ENCODE peak calls at places on chromosomes 2 and 18, in four cellular contexts. X, J, W and K are unnamed samples.

GRCh38 chr18:25230658-25231326 is 121.2 kb downstream of the ZNF521 start:
- DNase-seq in X (peak; percentile 87), J (peak; percentile 85), W (peak; percentile 24), K (no peak)

GRCh38 chr18:37270046-37270665 is 295.4 kb downstream of the CELF4 start:
- DNase-seq in X (no peak), J (peak; percentile 22), W (no peak), K (no peak)

GRCh38 chr2:202121532-202122166 is 48.6 kb downstream of the KIAA2012 start:
- DNase-seq in X (no peak), J (no peak), W (no peak), K (no peak)

GRCh38 chr18:44735071-44735470 is 54.4 kb downstream of the SETBP1 start:
- DNase-seq in X (no peak), J (no peak), W (no peak), K (no peak)

GRCh38 chr2:212554233-212554632 is 15.6 kb upstream of the ERBB4 start:
- DNase-seq in X (no peak), J (no peak), W (no peak), K (no peak)

GRCh38 chr2:27527182-27527581 is 30.5 kb downstream of the GCKR start:
- DNase-seq in X (no peak), J (peak; percentile 5), W (no peak), K (no peak)

GRCh38 chr2:102603904-102604303 is 15.4 kb upstream of the SLC9A2 start:
- DNase-seq in X (no peak), J (no peak), W (no peak), K (no peak)

GRCh38 chr2:146634256-146635068 is 1210.4 kb upstream of the ACVR2A start:
- DNase-seq in X (no peak), J (peak; percentile 96), W (peak; percentile 92), K (peak; percentile 47)

GRCh38 chr2:24875901-24876300 is 44.1 kb downstream of the ADCY3 start:
- DNase-seq in X (no peak), J (no peak), W (no peak), K (no peak)

GRCh38 chr2:10078704-10079191 is 1.5 kb downstream of the CYS1 start:
- DNase-seq in X (no peak), J (peak; percentile 39), W (no peak), K (no peak)

GRCh38 chr2:10078001-10078400 is 2.2 kb downstream of the CYS1 start:
- DNase-seq in X (no peak), J (no peak), W (no peak), K (no peak)

GRCh38 chr2:10079931-10080535 is at the start of gene CYS1:
- DNase-seq in X (no peak), J (no peak), W (no peak), K (no peak)

GRCh38 chr2:10079192-10079930 is 850 bp downstream of the CYS1 start:
- DNase-seq in X (no peak), J (peak; percentile 69), W (no peak), K (no peak)

GRCh38 chr2:10080536-10081304 is 509 bp upstream of the CYS1 start:
- DNase-seq in X (no peak), J (peak; percentile 53), W (no peak), K (no peak)
- H3K4me3 ChIP-seq in X (peak overlapping the region; percentile 68), J (no peak overlapping the region), W (no peak overlapping the region), K (peak overlapping the region; percentile 88)

DNA sequence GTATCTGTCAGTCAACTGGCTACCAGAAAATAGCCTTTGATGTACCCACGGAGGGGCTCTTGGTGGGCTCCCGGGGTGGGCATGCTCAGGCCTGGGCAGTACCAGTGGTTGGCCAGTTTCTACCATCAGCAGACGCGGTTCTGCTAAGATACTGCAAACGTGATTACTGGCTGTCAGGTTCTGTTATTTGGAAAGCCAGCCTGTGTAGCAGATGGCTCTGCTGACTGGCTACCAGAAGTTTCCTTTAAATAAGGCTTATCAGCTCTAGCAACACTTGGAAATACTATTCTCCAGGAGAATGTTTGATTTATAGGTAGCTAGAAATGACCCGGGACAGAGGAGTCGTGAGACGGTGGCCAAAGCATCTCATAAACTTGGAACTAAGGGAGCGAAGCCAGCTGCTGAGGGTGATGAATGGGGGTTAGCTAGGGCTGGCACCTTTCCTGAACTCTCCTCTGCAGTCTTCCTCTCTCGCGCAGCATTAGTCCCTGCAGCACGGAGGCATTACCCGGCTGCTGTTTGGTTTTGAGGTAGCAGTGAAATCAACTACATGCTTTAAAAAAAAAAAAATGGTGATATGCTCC is 171.9 kb downstream of the AGAP1 start:
- DNase-seq in X (no peak), J (peak; percentile 33), W (no peak), K (no peak)
- H3K4me3 ChIP-seq in X (peak overlapping the region; percentile 37), J (peak overlapping the region; percentile 31), W (peak overlapping the region; percentile 35), K (peak overlapping the region; percentile 32)

DNA sequence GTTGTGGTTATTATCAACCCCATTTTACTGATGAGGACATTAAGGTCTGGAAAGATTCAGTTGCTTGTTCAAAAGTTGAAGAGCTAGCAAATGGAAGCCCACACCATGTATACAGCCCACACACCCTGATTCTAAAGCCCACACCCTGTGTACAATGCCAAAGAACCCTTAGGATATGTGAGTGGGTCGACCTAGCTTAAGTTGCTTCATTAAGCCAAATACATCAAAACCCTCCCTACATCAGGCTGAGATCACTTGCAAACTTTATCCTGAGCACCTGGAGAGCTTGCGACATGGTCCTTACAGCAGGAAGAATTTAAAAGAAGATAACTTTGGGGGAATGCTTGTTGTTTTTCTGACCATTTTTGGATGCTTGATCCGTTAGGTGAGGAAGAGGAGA is 435 bp upstream of the ARHGAP25 start:
- DNase-seq in X (no peak), J (no peak), W (no peak), K (no peak)
- H3K4me3 ChIP-seq in X (no peak overlapping the region), J (no peak overlapping the region), W (no peak overlapping the region), K (no peak overlapping the region)

GRCh38 chr2:62455957-62456692 is 49.9 kb downstream of the TMEM17 start:
- DNase-seq in X (no peak), J (no peak), W (no peak), K (no peak)

GRCh38 chr2:62458206-62459035 is 47.6 kb downstream of the TMEM17 start:
- DNase-seq in X (no peak), J (no peak), W (no peak), K (no peak)

GRCh38 chr2:62459106-62459505 is 46.9 kb downstream of the TMEM17 start:
- DNase-seq in X (no peak), J (no peak), W (peak; percentile 34), K (no peak)

GRCh38 chr2:62456721-62457539 is 49.1 kb downstream of the TMEM17 start:
- DNase-seq in X (peak; percentile 82), J (peak; percentile 63), W (no peak), K (peak; percentile 38)

GRCh38 chr2:62457555-62457954 is 48.4 kb downstream of the TMEM17 start:
- DNase-seq in X (no peak), J (no peak), W (no peak), K (no peak)
- H3K4me3 ChIP-seq in X (peak overlapping the region; percentile 73), J (peak overlapping the region; percentile 59), W (peak overlapping the region; percentile 65), K (peak overlapping the region; percentile 78)

DNA sequence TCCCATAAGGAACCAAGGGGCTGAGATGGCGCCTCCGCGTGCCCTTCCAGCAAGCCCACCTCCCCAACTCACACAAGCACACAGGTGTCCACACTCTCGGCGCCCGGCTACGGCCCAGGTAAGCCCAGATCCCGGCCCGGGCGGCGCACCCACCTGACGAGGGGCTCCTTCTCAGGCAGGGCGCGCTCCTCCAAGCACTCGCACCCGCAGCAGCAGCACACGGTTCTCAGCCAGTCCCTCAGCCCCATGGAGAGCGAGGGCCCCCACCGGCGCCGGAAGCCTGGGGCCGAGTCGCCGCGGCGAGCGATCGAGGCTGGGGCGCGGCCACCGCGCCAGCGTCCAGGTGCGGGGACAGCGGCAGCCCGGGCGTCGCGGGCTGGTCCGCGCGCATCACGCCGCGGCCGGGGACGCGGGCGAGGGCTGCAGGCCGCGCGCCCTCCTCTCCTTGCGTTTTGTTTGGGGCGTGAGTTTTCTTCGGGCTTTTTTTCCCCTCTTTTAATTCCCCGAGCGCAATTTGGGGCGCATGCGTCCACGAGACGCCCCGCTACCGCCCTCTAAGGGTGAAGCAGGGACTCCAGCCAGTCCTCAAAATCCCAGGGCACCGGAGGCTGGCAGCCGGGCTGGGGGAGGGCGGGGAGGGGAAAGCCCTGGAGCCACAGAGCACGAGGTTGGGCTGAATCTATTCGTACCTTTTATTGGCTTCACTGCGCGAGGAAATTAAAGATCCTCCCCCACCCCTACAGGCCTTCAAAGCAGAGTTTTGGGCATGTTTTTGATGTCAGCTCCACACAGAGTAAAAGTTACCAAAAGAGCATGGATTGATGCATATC is at the start of gene MREG:
- DNase-seq in X (peak; percentile 86), J (peak; percentile 26), W (no peak), K (no peak)
- H3K4me3 ChIP-seq in X (peak within 1 kb of the TSS; percentile 80), J (peak within 1 kb of the TSS; percentile 63), W (peak within 1 kb of the TSS; percentile 71), K (peak within 1 kb of the TSS; percentile 72)

GRCh38 chr18:22348521-22349316 is 69.0 kb downstream of the CTAGE1 start:
- DNase-seq in X (no peak), J (peak; percentile 82), W (peak; percentile 48), K (no peak)
- H3K4me3 ChIP-seq in X (peak overlapping the region; percentile 50), J (peak overlapping the region; percentile 54), W (peak overlapping the region; percentile 53), K (peak overlapping the region; percentile 46)

DNA sequence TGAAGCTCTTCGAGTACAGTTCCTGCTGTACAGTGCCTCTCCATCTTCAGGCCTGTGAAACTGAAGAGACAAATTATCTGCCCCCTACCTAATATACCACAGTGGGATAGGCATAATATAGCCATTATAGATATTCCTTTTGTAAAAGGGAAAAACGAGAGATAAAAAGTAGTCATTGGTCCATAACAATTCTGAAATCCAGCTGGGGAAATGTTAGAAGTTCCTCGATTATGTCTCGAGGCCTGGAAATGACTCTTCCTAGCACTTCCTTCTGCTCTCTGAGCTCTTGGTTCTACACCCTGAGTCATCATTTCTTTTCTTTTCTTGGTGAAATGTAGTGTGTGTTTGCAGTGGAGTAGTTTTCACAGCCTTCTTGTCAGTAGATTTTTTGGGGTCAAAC is 51.5 kb downstream of the ASB1 start:
- DNase-seq in X (no peak), J (no peak), W (no peak), K (no peak)
- H3K4me3 ChIP-seq in X (no peak overlapping the region), J (no peak overlapping the region), W (no peak overlapping the region), K (no peak overlapping the region)

GRCh38 chr2:119679526-119679837 is 481 bp downstream of the TMEM177 start:
- DNase-seq in X (no peak), J (no peak), W (no peak), K (no peak)

GRCh38 chr2:119679846-119680245 is 845 bp downstream of the TMEM177 start:
- DNase-seq in X (no peak), J (no peak), W (no peak), K (no peak)

GRCh38 chr2:119681196-119681867 is 2.3 kb downstream of the TMEM177 start:
- DNase-seq in X (no peak), J (no peak), W (no peak), K (no peak)

GRCh38 chr2:119681868-119682220 is 2.8 kb downstream of the TMEM177 start:
- DNase-seq in X (no peak), J (no peak), W (no peak), K (no peak)

GRCh38 chr2:119680457-119681195 is 1.6 kb downstream of the TMEM177 start:
- DNase-seq in X (no peak), J (no peak), W (no peak), K (no peak)
- H3K4me3 ChIP-seq in X (no peak overlapping the region), J (no peak overlapping the region), W (no peak overlapping the region), K (no peak overlapping the region)